ENCODE peak calls at places on chromosomes 16 and 17, in six cellular contexts. B is astrocyte of the spinal cord, Q is epithelial cell of esophagus, A is HFF-Myc, Y is NB4, Z is breast epithelium. K is an unnamed sample.

GRCh38 chr17:55577687-55578086 is 66.4 kb upstream of the SMIM36 start:
- DNase-seq in A (no peak), Q (no peak), B (peak), Z (no peak), Y (no peak), K (no peak)

GRCh38 chr17:63537991-63538692 is 12.1 kb upstream of the DCAF7 start:
- DNase-seq in Z (peak), Q (no peak), A (no peak), B (no peak), Y (no peak), K (no peak)

GRCh38 chr17:72136692-72137550 is 16.1 kb downstream of the SOX9 start:
- DNase-seq in B (peak), Z (no peak), A (no peak), Q (peak), Y (no peak), K (no peak)

GRCh38 chr17:16945513-16946201 is 26.3 kb downstream of the TNFRSF13B start:
- DNase-seq in Y (peak), Q (no peak), B (no peak), Z (no peak), A (no peak), K (no peak)

GRCh38 chr17:55430531-55431228 is 9.0 kb upstream of the MMD start:
- DNase-seq in Y (no peak), Q (peak), Z (no peak), B (no peak), A (no peak), K (no peak)

GRCh38 chr17:13346592-13346991 is 255.1 kb downstream of the HS3ST3A1 start:
- DNase-seq in A (no peak), Y (no peak), Q (no peak), Z (no peak), B (no peak), K (no peak)

GRCh38 chr16:65306722-65307121 is 184.9 kb upstream of the CDH11 start:
- DNase-seq in Y (no peak), B (no peak), Z (no peak), A (no peak), Q (no peak), K (no peak)

GRCh38 chr16:2846511-2847310 is 11.3 kb downstream of the PRSS22 start:
- DNase-seq in A (no peak), B (peak), Z (no peak), Q (peak), Y (no peak), K (no peak)

GRCh38 chr16:90008708-90009145 is 10.5 kb downstream of the DBNDD1 start:
- DNase-seq in A (no peak), Q (no peak), Z (no peak), Y (peak), B (peak), K (no peak)

GRCh38 chr17:66275651-66276050 is 26.8 kb upstream of the PRKCA start:
- DNase-seq in Z (no peak), A (peak), Q (peak), B (peak), Y (peak), K (no peak)

GRCh38 chr17:83186226-83186625 is 106.8 kb downstream of the METRNL start:
- DNase-seq in A (no peak), Y (peak), Z (peak), B (no peak), Q (no peak), K (no peak)

GRCh38 chr17:29243792-29244191 is 2.9 kb upstream of the CRYBA1 start:
- DNase-seq in Z (no peak), Y (peak), Q (no peak), A (no peak), B (no peak), K (no peak)

GRCh38 chr16:56558024-56558747 is 6.7 kb upstream of the MT4 start:
- DNase-seq in Q (peak), B (peak), Y (no peak), A (no peak), Z (no peak), K (no peak)

GRCh38 chr17:74373838-74374606 is 6.7 kb downstream of the GPR142 start:
- DNase-seq in Y (no peak), A (no peak), B (no peak), Q (no peak), Z (no peak), K (no peak)

GRCh38 chr16:82248257-82248656 is 78.2 kb upstream of the MPHOSPH6 start:
- DNase-seq in Q (no peak), Z (no peak), B (no peak), A (no peak), Y (no peak), K (no peak)
- TF ChIP-seq CTCF in Q (no peak), Z (no peak), B (no peak), A (no peak), Y (no peak), K (no peak)

GRCh38 chr17:76145231-76146052 is 4.4 kb upstream of the FOXJ1 start:
- DNase-seq in B (no peak), Y (no peak), Z (peak), Q (peak), A (no peak), K (no peak)

GRCh38 chr17:76147211-76148014 is 6.4 kb upstream of the FOXJ1 start:
- DNase-seq in Z (peak), Q (peak), Y (peak), A (no peak), B (peak), K (no peak)

GRCh38 chr17:76149214-76149613 is 8.2 kb upstream of the FOXJ1 start:
- DNase-seq in Q (no peak), Z (no peak), Y (no peak), A (no peak), B (no peak), K (no peak)

GRCh38 chr17:76146053-76146875 is 5.2 kb upstream of the FOXJ1 start:
- DNase-seq in A (no peak), Q (no peak), Y (no peak), B (no peak), Z (peak), K (no peak)

GRCh38 chr17:76148015-76148326 is 6.9 kb upstream of the FOXJ1 start:
- DNase-seq in B (no peak), Q (no peak), Y (no peak), Z (no peak), A (no peak), K (no peak)
- TF ChIP-seq CTCF in B (no peak), Q (no peak), Y (no peak), Z (peak), A (no peak), K (peak)

GRCh38 chr17:19646788-19647696 is 1.5 kb upstream of the ALDH3A2 start:
- DNase-seq in Q (peak), Z (no peak), Y (peak), B (peak), A (no peak), K (no peak)

GRCh38 chr17:19648475-19649406 is at the start of gene ALDH3A2:
- DNase-seq in Y (peak), B (peak), Z (peak), A (peak), Q (peak), K (peak)

GRCh38 chr17:19647697-19648474 is 665 bp upstream of the ALDH3A2 start:
- DNase-seq in Z (peak), Q (peak), B (peak), A (no peak), Y (peak), K (peak)

GRCh38 chr17:19644493-19645210 is 3.9 kb upstream of the ALDH3A2 start:
- DNase-seq in Q (no peak), A (no peak), B (no peak), Z (no peak), Y (no peak), K (no peak)

DNA sequence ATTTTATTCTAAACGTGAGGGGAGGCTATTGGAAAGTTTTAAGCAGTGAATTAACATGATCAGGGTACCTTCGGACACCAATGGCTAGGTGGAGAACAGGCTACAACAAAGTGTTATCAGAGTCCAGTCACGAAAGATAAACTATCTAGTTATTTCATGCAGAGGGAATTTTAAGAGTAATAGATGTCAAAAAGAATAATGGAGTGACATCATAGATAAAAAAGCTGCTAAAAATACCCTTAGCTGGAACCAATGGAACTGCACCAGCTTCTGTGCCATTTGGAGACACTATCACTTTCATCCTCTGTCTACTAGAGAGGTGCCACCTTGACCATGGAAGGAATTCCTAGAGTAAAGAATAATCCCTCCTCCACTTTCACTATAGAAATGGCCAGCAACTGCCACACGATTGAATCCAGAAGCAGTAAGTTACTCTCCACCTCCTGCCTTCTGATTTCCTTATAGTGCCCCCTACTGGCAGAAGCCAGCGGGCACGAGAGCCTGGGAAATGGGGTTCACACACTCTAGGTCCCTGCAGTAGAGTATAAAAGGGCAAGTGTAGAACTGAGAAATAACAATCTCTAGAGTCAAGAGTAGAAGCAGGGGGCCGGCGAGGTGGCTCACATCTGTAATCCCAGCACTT is 2.8 kb upstream of the ALDH3A2 start:
- DNase-seq in A (no peak), B (no peak), Q (no peak), Z (no peak), Y (peak), K (peak)
- TF ChIP-seq CTCF in A (peak), B (peak), Q (peak), Z (no peak), Y (peak), K (peak)

GRCh38 chr17:38583176-38583575 is 22.6 kb downstream of the SRCIN1 start:
- DNase-seq in Q (no peak), Z (no peak), B (no peak), Y (no peak), A (no peak), K (no peak)

GRCh38 chr17:38583833-38584349 is 21.9 kb downstream of the SRCIN1 start:
- DNase-seq in Y (no peak), A (no peak), B (no peak), Q (no peak), Z (no peak), K (no peak)

GRCh38 chr17:38584350-38584925 is 21.3 kb downstream of the SRCIN1 start:
- DNase-seq in Z (peak), Y (peak), A (no peak), Q (peak), B (peak), K (peak)

GRCh38 chr17:38579934-38580333 is 25.8 kb downstream of the SRCIN1 start:
- DNase-seq in Q (peak), Y (peak), A (no peak), Z (no peak), B (no peak), K (peak)

GRCh38 chr17:38582069-38582468 is 23.7 kb downstream of the SRCIN1 start:
- DNase-seq in Z (no peak), A (no peak), Y (no peak), B (no peak), Q (no peak), K (no peak)
- TF ChIP-seq CTCF in Z (no peak), A (no peak), Y (no peak), B (no peak), Q (no peak), K (no peak)

GRCh38 chr16:80317132-80318098 is 223.4 kb upstream of the DYNLRB2 start:
- DNase-seq in Q (peak), B (no peak), A (no peak), Y (peak), Z (no peak), K (no peak)
- TF ChIP-seq CTCF in Q (peak), B (peak), A (peak), Y (peak), Z (no peak), K (peak)

GRCh38 chr17:8156174-8156992 is 4.2 kb upstream of the PER1 start:
- DNase-seq in A (peak), Y (peak), B (peak), Z (peak), Q (peak), K (peak)
- TF ChIP-seq CTCF in A (no peak), Y (no peak), B (no peak), Z (peak), Q (no peak), K (no peak)